ENCODE peak calls at places on chromosomes 11 and 22, in ten cellular contexts. T is HL-60, S is tibial nerve, J is mammary epithelial cell, P is left lung, O is neural progenitor cell, G is right lobe of liver, U is lower leg skin, E is fibroblast of mammary gland, A is psoas muscle. R is an unnamed sample.

GRCh38 chr11:118592616-118593367 is 14.6 kb upstream of the PHLDB1 start:
- DNase-seq in T (no peak), S (no peak), J (no peak), P (no peak), O (no peak), G (no peak), U (no peak), E (no peak), A (no peak), R (no peak)

GRCh38 chr22:23389271-23390071 is 190.6 kb downstream of the IGLL1 start:
- DNase-seq in T (no peak), S (no peak), J (no peak), P (no peak), O (peak), G (no peak), U (peak), E (no peak), A (no peak), R (no peak)

GRCh38 chr11:76226626-76227025 is 20.3 kb upstream of the WNT11 start:
- DNase-seq in T (no peak), S (no peak), J (no peak), P (no peak), O (no peak), G (no peak), U (no peak), E (no peak), A (no peak), R (no peak)

GRCh38 chr11:119419834-119420492 is 3.0 kb downstream of the THY1 start:
- DNase-seq in T (no peak), S (no peak), J (no peak), P (no peak), O (no peak), G (no peak), U (no peak), E (no peak), A (no peak), R (no peak)

GRCh38 chr11:126871792-126872191 is 128.8 kb downstream of the KIRREL3 start:
- DNase-seq in T (no peak), S (no peak), J (no peak), P (no peak), O (no peak), G (no peak), U (peak), E (no peak), A (no peak), R (no peak)

GRCh38 chr11:24457985-24458384 is 38.9 kb upstream of the LUZP2 start:
- DNase-seq in T (no peak), S (no peak), J (no peak), P (no peak), O (no peak), G (no peak), U (no peak), E (no peak), A (no peak), R (no peak)

GRCh38 chr22:37121887-37122591 is 12.5 kb upstream of the TMPRSS6 start:
- DNase-seq in T (no peak), S (no peak), J (peak), P (no peak), O (no peak), G (no peak), U (peak), E (peak), A (no peak), R (peak)

GRCh38 chr22:29040385-29041275 is 21.0 kb downstream of the C22orf31 start:
- DNase-seq in T (peak), S (peak), J (peak), P (no peak), O (peak), G (peak), U (no peak), E (peak), A (no peak), R (peak)

GRCh38 chr22:27512283-27512761 is 289.2 kb downstream of the MN1 start:
- DNase-seq in T (no peak), S (peak), J (peak), P (no peak), O (no peak), G (peak), U (peak), E (peak), A (peak), R (peak)

GRCh38 chr11:69337211-69337721 is 43.3 kb downstream of the MYEOV start:
- DNase-seq in T (no peak), S (no peak), J (no peak), P (no peak), O (no peak), G (peak), U (peak), E (peak), A (no peak), R (no peak)

GRCh38 chr22:44031111-44031963 is 7.2 kb downstream of the PARVB start:
- DNase-seq in T (no peak), S (no peak), J (no peak), P (peak), O (no peak), G (no peak), U (no peak), E (no peak), A (no peak), R (peak)

DNA sequence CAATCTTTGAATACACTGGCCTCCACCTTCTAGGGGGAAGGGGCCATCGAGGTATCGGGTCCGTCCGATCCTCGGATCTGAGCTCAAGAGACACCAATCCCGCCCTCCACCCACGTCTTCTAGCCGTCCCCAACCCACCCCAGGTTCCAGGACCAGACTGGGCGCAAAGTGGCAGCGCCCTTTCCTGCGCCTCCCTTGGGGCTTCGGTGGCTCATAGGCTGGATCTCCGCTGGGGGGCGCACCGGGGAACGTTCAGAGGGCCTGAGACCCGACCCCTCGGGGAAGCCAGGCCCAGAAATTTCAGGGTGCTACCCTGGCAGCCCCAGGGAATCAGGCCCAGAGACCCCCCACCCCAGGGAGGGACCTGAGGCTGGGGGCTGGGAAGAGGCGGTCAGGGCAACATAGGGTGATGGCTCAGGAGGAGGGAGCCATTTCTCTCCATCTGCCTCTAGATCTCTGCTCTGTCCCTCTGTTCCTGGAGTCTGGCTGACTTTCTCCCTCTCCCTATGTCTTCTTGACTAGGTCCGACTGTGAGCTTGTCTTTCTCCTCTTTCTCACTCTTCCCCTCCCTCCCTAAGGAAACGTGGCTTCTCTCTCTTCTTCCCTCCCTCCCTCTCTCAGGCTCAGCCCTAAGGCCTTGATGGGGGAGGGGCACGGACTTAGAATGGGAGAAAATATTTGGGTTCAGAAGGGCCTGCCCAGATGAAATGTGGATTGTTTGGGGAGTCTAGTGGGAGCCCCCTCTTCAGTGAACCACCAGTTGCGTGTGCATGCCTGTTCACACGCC is 1.1 kb downstream of the CREB3L1 start:
- DNase-seq in T (no peak), S (no peak), J (no peak), P (peak), O (peak), G (no peak), U (peak), E (peak), A (peak), R (peak)
- H3K4me3 ChIP-seq in T (no peak), S (peak), J (no peak), P (peak), O (peak), G (peak), U (peak), E (peak), A (peak), R (peak)

GRCh38 chr11:79269923-79270322 is 170.9 kb downstream of the TENM4 start:
- DNase-seq in T (no peak), S (no peak), J (no peak), P (no peak), O (peak), G (no peak), U (no peak), E (no peak), A (no peak), R (no peak)
- TF ChIP-seq CTCF in T (no peak), S (no peak), J (no peak), P (no peak), O (peak), G (no peak), U (no peak), E (no peak), A (no peak), R (no peak)

GRCh38 chr11:93326681-93327080 is 3.9 kb upstream of the DEUP1 start:
- DNase-seq in T (no peak), S (no peak), J (no peak), P (no peak), O (no peak), G (no peak), U (no peak), E (no peak), A (no peak), R (no peak)

GRCh38 chr11:93330446-93330984 is at the start of gene DEUP1:
- DNase-seq in T (no peak), S (no peak), J (no peak), P (peak), O (peak), G (no peak), U (no peak), E (no peak), A (peak), R (no peak)

DNA sequence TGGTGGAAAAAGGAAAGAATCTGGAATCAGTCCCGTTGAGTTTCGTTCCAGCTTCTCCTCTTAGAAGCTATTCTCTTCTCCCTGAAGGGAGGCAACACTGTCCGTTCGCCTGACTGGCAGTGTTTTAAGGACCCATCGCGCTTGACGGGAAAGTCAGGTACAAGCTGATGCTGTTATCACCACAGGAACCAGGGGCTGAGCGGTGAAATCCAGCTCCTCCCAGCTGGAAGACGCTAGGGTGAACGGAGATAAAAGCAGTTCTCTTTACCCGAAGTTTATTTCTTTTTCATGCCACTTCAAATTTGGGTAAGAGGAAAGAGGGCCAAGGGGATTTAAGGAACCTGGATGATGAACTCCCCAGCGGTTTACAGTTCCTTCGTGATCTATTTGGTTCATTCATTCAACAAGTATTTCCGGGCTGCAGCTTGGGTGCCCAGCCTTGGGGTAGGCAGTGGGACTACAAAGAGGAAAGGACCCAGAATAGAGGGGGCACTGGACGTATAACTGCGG is 551 bp upstream of the DEUP1 start:
- DNase-seq in T (no peak), S (no peak), J (no peak), P (no peak), O (peak), G (no peak), U (no peak), E (peak), A (no peak), R (no peak)
- H3K4me3 ChIP-seq in T (no peak), S (peak), J (peak), P (peak), O (peak), G (peak), U (no peak), E (peak), A (peak), R (no peak)

GRCh38 chr11:65315866-65316233 is 1.2 kb downstream of the CDC42EP2 start:
- DNase-seq in T (no peak), S (no peak), J (peak), P (no peak), O (no peak), G (no peak), U (no peak), E (no peak), A (no peak), R (no peak)
- TF ChIP-seq CTCF in T (no peak), S (no peak), J (no peak), P (peak), O (no peak), G (peak), U (no peak), E (no peak), A (no peak), R (no peak)

GRCh38 chr11:86803641-86804040 is 3.3 kb downstream of the PRSS23 start:
- DNase-seq in T (no peak), S (no peak), J (no peak), P (no peak), O (no peak), G (no peak), U (no peak), E (peak), A (no peak), R (peak)
- H3K4me3 ChIP-seq in T (no peak), S (no peak), J (no peak), P (no peak), O (peak), G (no peak), U (no peak), E (no peak), A (no peak), R (peak)